ENCODE peak calls at places on chromosomes 12 and 14, in five cellular contexts. Z is adipocyte; N is activated naive CD4-positive, alpha-beta T cell treated with anti-CD3 and anti-CD28 coated beads for 36 hours; H is cerebellar cortex; P is activated CD8-positive, alpha-beta T cell treated with anti-CD3 and anti-CD28 coated beads for 36 hours. O is an unnamed sample.

GRCh38 chr12:103858953-103859601 is 18.0 kb upstream of the NT5DC3 start:
- DNase-seq in Z (peak), N (no peak), H (no peak), P (no peak), O (no peak)

GRCh38 chr12:22461786-22462185 is 82.6 kb downstream of the C2CD5 start:
- DNase-seq in Z (no peak), N (no peak), H (no peak), P (no peak), O (no peak)

GRCh38 chr14:90999299-90999698 is 61.1 kb downstream of the RPS6KA5 start:
- DNase-seq in Z (no peak), N (no peak), H (peak), P (no peak), O (no peak)

GRCh38 chr12:93616584-93617101 is 44.2 kb downstream of the SOCS2 start:
- DNase-seq in Z (no peak), N (no peak), H (no peak), P (no peak), O (no peak)

GRCh38 chr12:85627584-85627983 is 208.6 kb downstream of the RASSF9 start:
- DNase-seq in Z (peak), N (no peak), H (no peak), P (no peak), O (no peak)

GRCh38 chr14:61925043-61925442 is 162.8 kb downstream of the SNAPC1 start:
- DNase-seq in Z (peak), N (peak), H (peak), P (peak), O (peak)

GRCh38 chr12:96400631-96401060 is 407 bp upstream of the CDK17 start:
- DNase-seq in Z (no peak), N (no peak), H (peak), P (no peak), O (no peak)

GRCh38 chr14:50012644-50013043 is 103.7 kb downstream of the VCPKMT start:
- DNase-seq in Z (peak), N (no peak), H (no peak), P (no peak), O (no peak)

GRCh38 chr12:6765634-6766581 is at the start of gene PTMS:
- DNase-seq in Z (peak), N (no peak), H (peak), P (no peak), O (peak)

GRCh38 chr12:54662028-54662427 is 13.9 kb upstream of the DCD start:
- DNase-seq in Z (no peak), N (no peak), H (no peak), P (no peak), O (no peak)

GRCh38 chr12:66279127-66279712 is 23.1 kb upstream of the HELB start:
- DNase-seq in Z (peak), N (peak), H (peak), P (peak), O (peak)

GRCh38 chr14:100434911-100435455 is 111.8 kb downstream of the SLC25A47 start:
- DNase-seq in Z (no peak), N (no peak), H (no peak), P (no peak), O (no peak)

GRCh38 chr12:131511391-131511802 is 199.5 kb upstream of the SFSWAP start:
- DNase-seq in Z (no peak), N (peak), H (no peak), P (peak), O (peak)

GRCh38 chr14:23094666-23095195 is at the start of gene ACIN1:
- DNase-seq in Z (peak), N (peak), H (peak), P (peak), O (peak)